ENCODE peak calls at places on chromosomes 1 and 21, in ten cellular contexts. G is coronary artery, F is psoas muscle, P is endothelial cell, R is fibroblast of lung, B is cardiac fibroblast, U is GM13977, C is heart right ventricle, N is GM12865, J is WTC11. D is an unnamed sample.

GRCh38 chr1:26349196-26349885 is 4.6 kb downstream of the CRYBG2 start:
- DNase-seq in G (no peak), F (no peak), P (no peak), R (peak; percentile 39), B (peak; percentile 83), U (no peak), C (no peak), N (no peak), J (no peak), D (no peak)

GRCh38 chr1:8671313-8671917 is 146.0 kb downstream of the RERE start:
- DNase-seq in G (no peak), F (no peak), P (peak; percentile 27), R (peak; percentile 88), B (peak; percentile 88), U (no peak), C (peak; percentile 69), N (peak; percentile 61), J (no peak), D (no peak)

GRCh38 chr1:230160957-230161771 is 94.1 kb downstream of the GALNT2 start:
- DNase-seq in G (no peak), F (no peak), P (no peak), R (no peak), B (peak; percentile 75), U (no peak), C (no peak), N (no peak), J (no peak), D (no peak)

GRCh38 chr1:200414657-200415056 is 4.8 kb upstream of the ZNF281 start:
- DNase-seq in G (no peak), F (no peak), P (no peak), R (no peak), B (no peak), U (no peak), C (no peak), N (no peak), J (no peak), D (no peak)

GRCh38 chr21:36504067-36505058 is 24.4 kb upstream of the CLDN14 start:
- DNase-seq in G (no peak), F (no peak), P (peak; percentile 57), R (peak; percentile 74), B (peak; percentile 81), U (peak; percentile 42), C (peak; percentile 28), N (peak; percentile 78), J (peak; percentile 24), D (no peak)

GRCh38 chr1:211928993-211929637 is 98.6 kb upstream of the LPGAT1 start:
- DNase-seq in G (no peak), F (no peak), P (no peak), R (peak; percentile 62), B (no peak), U (no peak), C (no peak), N (no peak), J (no peak), D (no peak)

GRCh38 chr1:185646202-185646683 is 87.9 kb upstream of the HMCN1 start:
- DNase-seq in G (no peak), F (no peak), P (peak; percentile 15), R (peak; percentile 94), B (peak; percentile 99), U (no peak), C (peak; percentile 79), N (no peak), J (no peak), D (no peak)

GRCh38 chr1:213284626-213285025 is 233.6 kb downstream of the RPS6KC1 start:
- DNase-seq in G (no peak), F (no peak), P (no peak), R (peak; percentile 78), B (peak; percentile 61), U (no peak), C (no peak), N (no peak), J (no peak), D (no peak)

GRCh38 chr1:50978144-50978851 is 8.3 kb downstream of the CDKN2C start:
- DNase-seq in G (peak; percentile 77), F (peak; percentile 89), P (peak; percentile 47), R (peak; percentile 51), B (peak; percentile 68), U (peak; percentile 66), C (peak; percentile 75), N (peak; percentile 84), J (peak; percentile 85), D (no peak)

GRCh38 chr1:169113613-169114119 is 7.2 kb downstream of the ATP1B1 start:
- DNase-seq in G (no peak), F (no peak), P (no peak), R (peak; percentile 73), B (peak; percentile 95), U (no peak), C (no peak), N (peak; percentile 52), J (peak; percentile 40), D (no peak)

GRCh38 chr1:8517579-8518489 is 199.9 kb downstream of the SLC45A1 start:
- DNase-seq in G (no peak), F (no peak), P (no peak), R (peak; percentile 63), B (peak; percentile 52), U (no peak), C (no peak), N (no peak), J (no peak), D (no peak)

GRCh38 chr1:11262171-11263049 is at the start of gene MTOR:
- DNase-seq in G (peak; percentile 99), F (peak; percentile 98), P (peak; percentile 92), R (peak; percentile 100), B (peak; percentile 100), U (peak; percentile 97), C (peak; percentile 100), N (peak; percentile 100), J (peak; percentile 97), D (peak; percentile 99)

GRCh38 chr1:58262702-58263101 is 283.8 kb downstream of the OMA1 start:
- DNase-seq in G (no peak), F (no peak), P (no peak), R (no peak), B (no peak), U (no peak), C (no peak), N (no peak), J (no peak), D (no peak)
- TF ChIP-seq CTCF in G (no peak), F (no peak), P (no peak), R (no peak), B (no peak), U (no peak), C (no peak), N (no peak), J (no peak), D (no peak)

DNA sequence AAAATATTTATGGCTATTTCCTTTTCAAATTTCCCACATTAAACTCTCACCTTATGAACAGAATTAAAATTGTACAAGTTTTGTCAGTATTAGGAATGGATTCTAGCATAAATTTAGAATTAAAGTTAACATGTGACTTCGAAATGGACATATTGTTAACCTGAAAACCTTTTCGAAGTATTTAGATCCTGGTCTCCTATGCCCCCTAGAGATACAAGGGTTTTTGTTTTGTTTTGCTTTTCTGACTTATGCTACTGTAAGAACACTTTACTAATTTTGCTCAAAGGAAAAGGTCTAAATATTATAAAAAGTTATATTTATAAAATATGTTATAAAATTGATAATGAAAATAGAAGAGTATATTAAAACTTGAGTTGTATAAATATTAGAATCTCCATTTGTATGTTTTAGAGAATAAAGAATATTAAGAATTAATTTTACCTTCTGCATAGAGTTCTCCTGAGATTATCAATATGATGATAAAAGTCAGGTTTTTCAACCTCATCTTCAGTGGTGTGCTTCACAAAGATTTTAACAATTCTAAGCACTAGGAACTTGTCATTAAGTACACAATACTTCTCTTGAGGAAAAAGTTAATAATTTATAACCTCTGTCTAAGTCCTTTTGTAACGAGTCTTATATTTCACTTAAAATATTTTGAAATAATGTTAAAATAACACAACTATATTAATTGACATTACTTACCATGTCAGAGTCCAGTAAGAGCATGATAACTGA is at the start of gene F13B:
- DNase-seq in G (no peak), F (no peak), P (no peak), R (peak; percentile 7), B (peak; percentile 17), U (no peak), C (no peak), N (no peak), J (no peak), D (no peak)
- TF ChIP-seq CTCF in G (no peak), F (no peak), P (no peak), R (peak; percentile 6), B (no peak), U (no peak), C (no peak), N (no peak), J (no peak), D (no peak)

DNA sequence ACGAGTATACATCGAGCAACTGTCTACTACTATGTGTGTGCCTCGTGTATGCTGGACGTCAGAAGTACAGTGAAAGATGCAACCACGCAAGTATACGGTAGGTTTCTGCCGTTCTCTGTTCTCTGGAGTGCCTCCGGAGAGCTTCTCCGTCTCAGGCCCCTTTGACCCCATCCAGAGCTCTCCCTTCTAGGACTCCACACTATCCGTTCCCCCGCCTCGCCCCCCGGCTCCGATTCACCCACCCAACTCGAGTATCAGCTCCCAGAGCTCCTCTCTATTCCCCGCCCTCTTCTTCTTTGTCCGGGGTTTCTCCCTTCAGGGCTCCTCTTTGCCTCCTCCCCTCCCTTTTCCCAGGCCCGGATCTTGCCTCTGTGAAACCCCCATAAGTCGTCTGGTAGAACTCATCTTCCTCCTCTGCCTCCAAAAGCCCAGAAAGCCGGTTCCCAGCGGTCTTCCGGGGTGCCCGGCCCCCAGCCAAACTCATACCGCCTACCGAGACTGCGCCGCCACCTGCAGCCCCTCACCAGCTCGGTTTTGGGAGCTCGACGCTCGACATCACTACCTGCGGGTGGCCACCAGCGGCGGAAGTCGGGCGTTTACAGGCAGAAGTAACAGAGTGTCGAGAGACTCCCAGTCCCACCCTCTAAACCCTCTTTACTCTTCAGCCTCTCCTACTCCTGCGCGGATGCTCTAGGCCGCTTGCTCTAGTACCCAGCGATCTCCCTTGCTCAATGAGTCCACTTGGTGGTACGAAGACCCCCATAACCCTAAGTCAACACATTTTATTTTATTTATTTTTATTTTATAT is at the start of gene VPS72:
- DNase-seq in G (peak; percentile 88), F (peak; percentile 91), P (peak; percentile 74), R (peak; percentile 89), B (peak; percentile 91), U (peak; percentile 90), C (peak; percentile 88), N (peak; percentile 94), J (peak; percentile 83), D (peak; percentile 93)
- TF ChIP-seq CTCF in G (no peak), F (peak; percentile 26), P (no peak), R (no peak), B (no peak), U (no peak), C (no peak), N (no peak), J (no peak), D (no peak)

DNA sequence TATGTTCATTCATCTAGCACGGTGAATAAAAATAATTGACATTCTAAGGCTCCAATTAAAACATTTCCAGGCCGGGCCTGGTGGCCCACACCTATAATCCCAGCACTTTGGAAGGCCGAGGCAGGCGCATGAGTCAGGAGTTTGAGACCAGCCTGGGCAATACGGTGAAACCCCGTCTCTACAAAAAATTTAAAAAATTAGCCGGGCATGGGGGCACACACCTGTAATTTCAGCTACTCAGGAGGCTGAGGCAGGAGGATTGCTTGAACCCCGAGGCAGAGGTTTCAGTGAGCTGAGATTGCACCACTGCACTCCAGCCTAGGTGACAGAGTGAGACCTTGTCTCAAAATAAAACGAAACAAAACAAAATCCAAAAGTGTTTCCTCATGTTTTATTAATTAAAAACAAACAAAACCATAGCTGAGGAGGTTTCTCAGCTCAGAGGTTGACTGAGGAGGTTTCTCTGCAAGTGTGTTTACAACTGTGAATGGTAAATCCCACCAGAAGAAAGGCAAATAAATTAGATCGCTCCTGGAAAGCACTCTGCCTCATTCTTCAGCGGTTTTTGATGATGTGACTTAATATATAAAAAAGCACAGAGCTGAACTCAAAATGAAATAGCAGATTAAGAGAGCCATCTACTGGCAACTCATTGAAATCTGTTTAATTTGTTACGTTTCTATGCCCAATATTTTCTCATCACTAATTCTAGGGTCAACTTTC is 37.7 kb upstream of the ATG4C start:
- DNase-seq in G (no peak), F (no peak), P (no peak), R (peak; percentile 78), B (peak; percentile 77), U (peak; percentile 63), C (no peak), N (peak; percentile 43), J (no peak), D (no peak)
- TF ChIP-seq CTCF in G (peak; percentile 40), F (peak; percentile 61), P (peak; percentile 40), R (peak; percentile 49), B (peak; percentile 39), U (peak; percentile 62), C (peak; percentile 62), N (peak; percentile 48), J (no peak), D (peak; percentile 74)